ENCODE peak calls at places on chromosomes 12 and 14, in five cellular contexts. L, H, Z, I and M are unnamed samples.

GRCh38 chr12:111643428-111643826 is 42.3 kb downstream of the BRAP start:
- DNase-seq in L (no peak), H (no peak), Z (no peak), I (no peak), M (peak)

GRCh38 chr12:42511656-42512055 is 77.9 kb downstream of the PRICKLE1 start:
- DNase-seq in L (no peak), H (no peak), Z (no peak), I (no peak), M (no peak)

GRCh38 chr14:59022144-59022543 is 166.3 kb upstream of the DAAM1 start:
- DNase-seq in L (no peak), H (no peak), Z (no peak), I (no peak), M (peak)

GRCh38 chr12:116135209-116135930 is 142.1 kb downstream of the MED13L start:
- DNase-seq in L (no peak), H (peak), Z (no peak), I (no peak), M (peak)

GRCh38 chr14:34620115-34620514 is 9.8 kb downstream of the SNX6 start:
- DNase-seq in L (no peak), H (no peak), Z (no peak), I (no peak), M (no peak)

GRCh38 chr12:4307593-4308333 is 13.2 kb upstream of the TIGAR start:
- DNase-seq in L (no peak), H (peak), Z (peak), I (no peak), M (peak)

GRCh38 chr12:9049520-9050133 is 60.3 kb downstream of the KLRG1 start:
- DNase-seq in L (peak), H (peak), Z (no peak), I (no peak), M (peak)

GRCh38 chr12:115570271-115570777 is 707.2 kb downstream of the MED13L start:
- DNase-seq in L (no peak), H (peak), Z (no peak), I (no peak), M (no peak)

GRCh38 chr12:68617160-68617926 is 6.6 kb downstream of the RAP1B start:
- DNase-seq in L (no peak), H (peak), Z (no peak), I (no peak), M (peak)

GRCh38 chr12:131929530-131930456 is 717 bp downstream of the PUS1 start:
- DNase-seq in L (peak), H (peak), Z (peak), I (no peak), M (no peak)

GRCh38 chr14:93102141-93102540 is 13.6 kb downstream of the ITPK1 start:
- DNase-seq in L (no peak), H (no peak), Z (no peak), I (no peak), M (no peak)

GRCh38 chr12:123533672-123534643 is at the start of gene RILPL1:
- DNase-seq in L (peak), H (no peak), Z (peak), I (peak), M (peak)

GRCh38 chr14:68079941-68080697 is 260.5 kb downstream of the RAD51B start:
- DNase-seq in L (no peak), H (no peak), Z (no peak), I (no peak), M (peak)

GRCh38 chr12:69000540-69001243 is 67.7 kb upstream of the CPM start:
- DNase-seq in L (no peak), H (peak), Z (no peak), I (no peak), M (no peak)